ENCODE peak calls at places on chromosome 4, in six cellular contexts. One of them, this sample, is unnamed.

GRCh38 chr4:124694306-124694705 is 18.2 kb downstream of the ANKRD50 start:
- DNase-seq in EL: no peak
- DNase-seq in stimulated activated CD4-positive, alpha-beta T cell treated with anti-CD3 and anti-CD28 coated beads, Interleukin-15, amount 100 ng/mL, for 24 hours: no peak
- DNase-seq in NCI-H2081: no peak
- DNase-seq in putamen: no peak
- DNase-seq in fibroblast of pulmonary artery: no peak
- DNase-seq in this sample: no peak

GRCh38 chr4:78520808-78521226 is 30.8 kb upstream of the ANXA3 start:
- DNase-seq in NCI-H2081: no peak
- DNase-seq in stimulated activated CD4-positive, alpha-beta T cell treated with anti-CD3 and anti-CD28 coated beads, Interleukin-15, amount 100 ng/mL, for 24 hours: no peak
- DNase-seq in EL: no peak
- DNase-seq in fibroblast of pulmonary artery: peak
- DNase-seq in putamen: no peak
- DNase-seq in this sample: no peak

GRCh38 chr4:55312491-55313101 is 33.4 kb upstream of the SRD5A3 start:
- DNase-seq in NCI-H2081: peak
- DNase-seq in fibroblast of pulmonary artery: peak
- DNase-seq in stimulated activated CD4-positive, alpha-beta T cell treated with anti-CD3 and anti-CD28 coated beads, Interleukin-15, amount 100 ng/mL, for 24 hours: peak
- DNase-seq in putamen: peak
- DNase-seq in EL: peak
- DNase-seq in this sample: no peak

GRCh38 chr4:99803702-99804101 is 12.9 kb upstream of the DAPP1 start:
- DNase-seq in stimulated activated CD4-positive, alpha-beta T cell treated with anti-CD3 and anti-CD28 coated beads, Interleukin-15, amount 100 ng/mL, for 24 hours: no peak
- DNase-seq in NCI-H2081: peak
- DNase-seq in putamen: no peak
- DNase-seq in fibroblast of pulmonary artery: no peak
- DNase-seq in EL: no peak
- DNase-seq in this sample: peak

GRCh38 chr4:83731609-83732008 is 195.7 kb downstream of the GPAT3 start:
- DNase-seq in stimulated activated CD4-positive, alpha-beta T cell treated with anti-CD3 and anti-CD28 coated beads, Interleukin-15, amount 100 ng/mL, for 24 hours: no peak
- DNase-seq in fibroblast of pulmonary artery: no peak
- DNase-seq in NCI-H2081: no peak
- DNase-seq in EL: peak
- DNase-seq in putamen: no peak
- DNase-seq in this sample: no peak

GRCh38 chr4:67871867-67872266 is 11.9 kb downstream of the TMPRSS11D start:
- DNase-seq in EL: peak
- DNase-seq in stimulated activated CD4-positive, alpha-beta T cell treated with anti-CD3 and anti-CD28 coated beads, Interleukin-15, amount 100 ng/mL, for 24 hours: no peak
- DNase-seq in fibroblast of pulmonary artery: peak
- DNase-seq in putamen: no peak
- DNase-seq in NCI-H2081: no peak
- DNase-seq in this sample: peak

GRCh38 chr4:146123231-146123630 is 52.3 kb upstream of the LSM6 start:
- DNase-seq in fibroblast of pulmonary artery: no peak
- DNase-seq in putamen: no peak
- DNase-seq in NCI-H2081: no peak
- DNase-seq in EL: peak
- DNase-seq in stimulated activated CD4-positive, alpha-beta T cell treated with anti-CD3 and anti-CD28 coated beads, Interleukin-15, amount 100 ng/mL, for 24 hours: no peak
- DNase-seq in this sample: no peak

GRCh38 chr4:17072483-17072882 is 174.0 kb upstream of the LDB2 start:
- DNase-seq in fibroblast of pulmonary artery: peak
- DNase-seq in putamen: no peak
- DNase-seq in stimulated activated CD4-positive, alpha-beta T cell treated with anti-CD3 and anti-CD28 coated beads, Interleukin-15, amount 100 ng/mL, for 24 hours: no peak
- DNase-seq in EL: no peak
- DNase-seq in NCI-H2081: no peak
- DNase-seq in this sample: no peak

GRCh38 chr4:119659576-119659975 is 31.0 kb upstream of the PDE5A start:
- DNase-seq in putamen: no peak
- DNase-seq in stimulated activated CD4-positive, alpha-beta T cell treated with anti-CD3 and anti-CD28 coated beads, Interleukin-15, amount 100 ng/mL, for 24 hours: no peak
- DNase-seq in fibroblast of pulmonary artery: peak
- DNase-seq in NCI-H2081: no peak
- DNase-seq in EL: peak
- DNase-seq in this sample: peak

GRCh38 chr4:124943145-124943889 is 230.8 kb upstream of the ANKRD50 start:
- DNase-seq in EL: peak
- DNase-seq in NCI-H2081: no peak
- DNase-seq in stimulated activated CD4-positive, alpha-beta T cell treated with anti-CD3 and anti-CD28 coated beads, Interleukin-15, amount 100 ng/mL, for 24 hours: no peak
- DNase-seq in putamen: no peak
- DNase-seq in fibroblast of pulmonary artery: peak
- DNase-seq in this sample: no peak

GRCh38 chr4:25676221-25676620 is 20.6 kb downstream of the SLC34A2 start:
- DNase-seq in stimulated activated CD4-positive, alpha-beta T cell treated with anti-CD3 and anti-CD28 coated beads, Interleukin-15, amount 100 ng/mL, for 24 hours: no peak
- DNase-seq in NCI-H2081: no peak
- DNase-seq in fibroblast of pulmonary artery: no peak
- DNase-seq in putamen: no peak
- DNase-seq in EL: no peak
- DNase-seq in this sample: no peak

GRCh38 chr4:169164669-169165415 is 105.9 kb downstream of the SH3RF1 start:
- DNase-seq in stimulated activated CD4-positive, alpha-beta T cell treated with anti-CD3 and anti-CD28 coated beads, Interleukin-15, amount 100 ng/mL, for 24 hours: no peak
- DNase-seq in putamen: no peak
- DNase-seq in NCI-H2081: no peak
- DNase-seq in fibroblast of pulmonary artery: peak
- DNase-seq in EL: peak
- DNase-seq in this sample: no peak

GRCh38 chr4:79198886-79199591 is 126.8 kb downstream of the NAA11 start:
- DNase-seq in EL: no peak
- DNase-seq in NCI-H2081: peak
- DNase-seq in putamen: no peak
- DNase-seq in fibroblast of pulmonary artery: no peak
- DNase-seq in stimulated activated CD4-positive, alpha-beta T cell treated with anti-CD3 and anti-CD28 coated beads, Interleukin-15, amount 100 ng/mL, for 24 hours: no peak
- DNase-seq in this sample: peak

GRCh38 chr4:41410049-41410448 is 127.9 kb upstream of the LIMCH1 start:
- DNase-seq in NCI-H2081: no peak
- DNase-seq in putamen: no peak
- DNase-seq in fibroblast of pulmonary artery: no peak
- DNase-seq in stimulated activated CD4-positive, alpha-beta T cell treated with anti-CD3 and anti-CD28 coated beads, Interleukin-15, amount 100 ng/mL, for 24 hours: no peak
- DNase-seq in EL: no peak
- DNase-seq in this sample: no peak

GRCh38 chr4:155944516-155944915 is 9.2 kb downstream of the CTSO start:
- DNase-seq in putamen: no peak
- DNase-seq in EL: no peak
- DNase-seq in NCI-H2081: no peak
- DNase-seq in stimulated activated CD4-positive, alpha-beta T cell treated with anti-CD3 and anti-CD28 coated beads, Interleukin-15, amount 100 ng/mL, for 24 hours: no peak
- DNase-seq in fibroblast of pulmonary artery: no peak
- DNase-seq in this sample: no peak

GRCh38 chr4:90816754-90817153 is 689.6 kb downstream of the CCSER1 start:
- DNase-seq in fibroblast of pulmonary artery: no peak
- DNase-seq in EL: no peak
- DNase-seq in putamen: no peak
- DNase-seq in NCI-H2081: no peak
- DNase-seq in stimulated activated CD4-positive, alpha-beta T cell treated with anti-CD3 and anti-CD28 coated beads, Interleukin-15, amount 100 ng/mL, for 24 hours: no peak
- DNase-seq in this sample: no peak

GRCh38 chr4:128528793-128529553 is 241.4 kb upstream of the PGRMC2 start:
- DNase-seq in stimulated activated CD4-positive, alpha-beta T cell treated with anti-CD3 and anti-CD28 coated beads, Interleukin-15, amount 100 ng/mL, for 24 hours: no peak
- DNase-seq in putamen: no peak
- DNase-seq in EL: peak
- DNase-seq in NCI-H2081: no peak
- DNase-seq in fibroblast of pulmonary artery: peak
- DNase-seq in this sample: no peak

GRCh38 chr4:106011387-106011786 is 116.1 kb downstream of the NPNT start:
- DNase-seq in stimulated activated CD4-positive, alpha-beta T cell treated with anti-CD3 and anti-CD28 coated beads, Interleukin-15, amount 100 ng/mL, for 24 hours: no peak
- DNase-seq in NCI-H2081: no peak
- DNase-seq in putamen: no peak
- DNase-seq in fibroblast of pulmonary artery: no peak
- DNase-seq in EL: no peak
- DNase-seq in this sample: no peak

GRCh38 chr4:93394488-93395185 is 433.9 kb upstream of the ATOH1 start:
- DNase-seq in putamen: no peak
- DNase-seq in stimulated activated CD4-positive, alpha-beta T cell treated with anti-CD3 and anti-CD28 coated beads, Interleukin-15, amount 100 ng/mL, for 24 hours: no peak
- DNase-seq in EL: no peak
- DNase-seq in fibroblast of pulmonary artery: peak
- DNase-seq in NCI-H2081: no peak
- DNase-seq in this sample: no peak

GRCh38 chr4:25900310-25900709 is 13.7 kb upstream of the SMIM20 start:
- DNase-seq in fibroblast of pulmonary artery: no peak
- DNase-seq in EL: peak
- DNase-seq in putamen: no peak
- DNase-seq in NCI-H2081: no peak
- DNase-seq in stimulated activated CD4-positive, alpha-beta T cell treated with anti-CD3 and anti-CD28 coated beads, Interleukin-15, amount 100 ng/mL, for 24 hours: no peak
- DNase-seq in this sample: no peak

GRCh38 chr4:163107754-163108153 is 58.9 kb downstream of the NAF1 start:
- DNase-seq in stimulated activated CD4-positive, alpha-beta T cell treated with anti-CD3 and anti-CD28 coated beads, Interleukin-15, amount 100 ng/mL, for 24 hours: no peak
- DNase-seq in NCI-H2081: no peak
- DNase-seq in putamen: no peak
- DNase-seq in EL: peak
- DNase-seq in fibroblast of pulmonary artery: peak
- DNase-seq in this sample: no peak

GRCh38 chr4:169410839-169411770 is 140.3 kb upstream of the SH3RF1 start:
- DNase-seq in EL: peak
- DNase-seq in fibroblast of pulmonary artery: peak
- DNase-seq in putamen: no peak
- DNase-seq in NCI-H2081: no peak
- DNase-seq in stimulated activated CD4-positive, alpha-beta T cell treated with anti-CD3 and anti-CD28 coated beads, Interleukin-15, amount 100 ng/mL, for 24 hours: peak
- DNase-seq in this sample: no peak